ENCODE peak calls at places on chromosome 16, in seven cellular contexts. A, G, E, D, V, K and N are unnamed samples.

GRCh38 chr16:22402191-22402590 is 27.8 kb upstream of the CDR2 start:
- DNase-seq in G (no peak), K (no peak), D (peak; percentile 20), V (no peak), E (no peak), A (no peak), N (no peak)

GRCh38 chr16:47947741-47948140 is 208.1 kb downstream of the ABCC12 start:
- DNase-seq in V (no peak), K (no peak), A (no peak), G (no peak), E (no peak), D (no peak), N (no peak)

GRCh38 chr16:11340710-11341109 is 4.5 kb upstream of the RMI2 start:
- DNase-seq in E (no peak), K (no peak), D (no peak), V (no peak), G (no peak), A (no peak), N (no peak)

GRCh38 chr16:85329059-85329812 is 217.0 kb upstream of the CIBAR2 start:
- DNase-seq in D (peak; percentile 41), G (no peak), V (peak; percentile 61), E (peak; percentile 68), K (no peak), A (no peak), N (peak; percentile 65)

GRCh38 chr16:12087901-12088364 is 111.4 kb downstream of the SNX29 start:
- DNase-seq in D (no peak), E (peak; percentile 26), V (no peak), A (no peak), K (no peak), G (peak; percentile 55), N (no peak)

GRCh38 chr16:89921699-89922476 is 1.3 kb upstream of the TUBB3 start:
- DNase-seq in A (peak; percentile 93), E (peak; percentile 59), V (peak; percentile 96), G (peak; percentile 90), D (peak; percentile 94), K (peak; percentile 71), N (peak; percentile 96)

GRCh38 chr16:9681556-9681955 is 500.7 kb downstream of the GRIN2A start:
- DNase-seq in E (no peak), V (no peak), G (no peak), A (no peak), D (no peak), K (no peak), N (no peak)

GRCh38 chr16:75420987-75421819 is 12.1 kb downstream of the CFDP1 start:
- DNase-seq in A (peak; percentile 76), K (no peak), E (peak; percentile 82), V (peak; percentile 42), G (peak; percentile 77), D (peak; percentile 45), N (peak; percentile 81)

GRCh38 chr16:29641561-29641960 is 21.5 kb upstream of the SPN start:
- DNase-seq in D (no peak), E (no peak), V (no peak), A (no peak), K (no peak), G (no peak), N (peak; percentile 9)

GRCh38 chr16:12904041-12904671 is 2.8 kb downstream of the SHISA9 start:
- DNase-seq in A (no peak), G (no peak), K (no peak), E (no peak), V (no peak), D (no peak), N (no peak)

GRCh38 chr16:72455743-72456659 is 284.0 kb upstream of the PMFBP1 start:
- DNase-seq in K (no peak), V (no peak), A (no peak), E (peak; percentile 61), G (no peak), D (no peak), N (no peak)

GRCh38 chr16:20906225-20906870 is 5.8 kb downstream of the LYRM1 start:
- DNase-seq in A (peak; percentile 93), E (no peak), G (no peak), K (no peak), D (peak; percentile 85), V (peak; percentile 88), N (peak; percentile 85)

GRCh38 chr16:80125677-80126076 is 415.1 kb upstream of the DYNLRB2 start:
- DNase-seq in A (no peak), K (no peak), G (no peak), D (no peak), V (no peak), E (no peak), N (no peak)

GRCh38 chr16:24851700-24852099 is 5.9 kb downstream of the SLC5A11 start:
- DNase-seq in V (peak; percentile 9), K (no peak), G (no peak), A (no peak), D (peak; percentile 75), E (no peak), N (no peak)

GRCh38 chr16:62034236-62035114 is 1.8 kb downstream of the CDH8 start:
- DNase-seq in K (no peak), E (no peak), V (peak; percentile 14), G (no peak), D (no peak), A (no peak), N (no peak)

GRCh38 chr16:62033065-62033464 is 3.2 kb downstream of the CDH8 start:
- DNase-seq in E (no peak), G (no peak), A (no peak), K (no peak), D (no peak), V (no peak), N (no peak)

GRCh38 chr16:62036807-62037135 is 533 bp upstream of the CDH8 start:
- DNase-seq in D (no peak), K (no peak), A (no peak), G (no peak), V (no peak), E (no peak), N (no peak)

GRCh38 chr16:62036101-62036806 is at the start of gene CDH8:
- DNase-seq in E (no peak), V (peak; percentile 17), K (no peak), D (no peak), G (no peak), A (no peak), N (no peak)

DNA sequence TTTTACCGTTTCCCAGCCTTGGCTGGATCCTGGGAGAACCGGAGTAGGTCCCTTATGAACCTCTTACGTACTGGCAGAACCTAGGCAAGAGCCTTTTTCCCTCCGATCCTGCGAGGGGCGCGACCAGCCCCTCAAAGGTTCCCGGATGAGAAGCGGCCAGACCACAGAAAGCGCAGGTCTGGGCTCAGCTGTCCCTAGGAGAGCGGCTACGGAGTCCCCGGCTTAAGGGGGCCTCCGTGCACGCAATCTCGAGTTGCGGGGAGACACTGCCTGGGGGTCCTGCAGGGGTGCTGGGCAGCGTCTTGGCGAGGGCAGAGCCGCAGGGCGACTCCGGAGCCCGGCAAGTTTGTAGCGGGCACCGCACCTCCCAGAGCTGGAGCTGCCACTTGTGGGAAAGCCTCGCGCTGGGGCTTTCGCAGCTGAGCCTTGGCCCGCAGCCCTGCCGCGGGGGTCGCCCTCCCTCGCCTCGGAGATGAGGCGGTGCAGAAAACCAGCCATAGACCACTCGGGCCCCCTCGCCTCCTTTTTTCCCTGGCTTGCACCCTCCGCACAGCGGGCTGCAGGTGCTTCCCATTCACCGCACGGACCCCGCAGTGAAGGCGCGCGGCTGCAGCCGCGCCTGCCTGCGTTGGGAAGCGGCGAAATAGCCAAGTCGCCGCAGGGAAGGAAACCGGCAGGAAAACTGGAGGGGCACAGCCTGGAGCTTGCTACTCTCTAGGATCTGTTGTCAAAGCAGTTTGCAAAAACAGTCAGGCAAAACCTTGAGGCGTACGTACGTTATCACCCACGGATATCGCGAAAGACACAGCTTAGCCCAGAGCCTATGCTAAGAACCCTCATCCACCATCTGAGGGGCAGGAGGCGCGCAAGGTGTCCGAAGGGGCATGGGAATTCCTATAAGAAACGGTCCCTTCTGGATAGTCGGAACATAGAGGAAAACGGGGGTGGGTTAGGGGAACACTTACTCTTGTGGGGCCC is 834 bp downstream of the CDH8 start:
- DNase-seq in K (no peak), V (peak; percentile 27), A (no peak), G (no peak), E (no peak), D (no peak), N (no peak)
- H3K4me3 ChIP-seq in K (peak overlapping the region; percentile 73), V (peak overlapping the region; percentile 37), A (no peak overlapping the region), G (peak overlapping the region; percentile 2), E (no peak overlapping the region), D (no peak overlapping the region), N (no peak overlapping the region)

GRCh38 chr16:19173649-19174383 is 5.8 kb downstream of the SYT17 start:
- DNase-seq in D (no peak), A (no peak), V (no peak), K (no peak), G (no peak), E (no peak), N (no peak)
- TF ChIP-seq CTCF in D (no peak), A (no peak), V (no peak), K (no peak), G (no peak), E (no peak), N (no peak)

DNA sequence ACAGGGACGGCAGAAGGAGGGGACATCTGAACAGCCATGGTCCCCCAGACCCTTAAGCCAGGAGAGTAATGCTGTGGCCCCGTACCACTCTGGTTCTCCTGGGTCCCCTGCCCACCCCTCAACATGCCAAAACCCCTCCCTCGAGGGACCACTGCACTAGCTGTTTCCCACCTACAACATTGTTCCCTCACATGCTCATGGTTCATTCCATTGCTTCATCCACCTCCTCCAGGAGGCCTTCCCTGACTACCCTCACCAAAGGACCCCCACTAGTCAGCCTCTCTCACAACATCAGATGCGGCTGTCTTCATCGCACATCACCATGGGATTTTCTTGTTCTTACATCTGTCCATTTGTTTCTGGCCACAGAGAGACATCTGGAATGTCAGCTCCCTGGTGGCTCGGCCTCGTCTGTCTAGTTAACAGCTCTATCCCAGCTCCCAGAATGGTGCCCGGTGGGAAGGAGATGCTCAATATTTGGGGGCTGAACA is 1.7 kb downstream of the DOK4 start:
- DNase-seq in A (no peak), V (no peak), K (no peak), D (no peak), E (no peak), G (no peak), N (no peak)
- H3K4me3 ChIP-seq in A (no peak overlapping the region), V (no peak overlapping the region), K (peak overlapping the region; percentile 90), D (no peak overlapping the region), E (no peak overlapping the region), G (peak overlapping the region; percentile 64), N (no peak overlapping the region)

GRCh38 chr16:5010576-5011329 is 23.0 kb downstream of the NAGPA start:
- DNase-seq in G (no peak), E (no peak), V (no peak), A (no peak), D (no peak), K (no peak), N (no peak)
- TF ChIP-seq CTCF in G (no peak), E (no peak), V (no peak), A (no peak), D (no peak), K (no peak), N (no peak)

GRCh38 chr16:52546291-52546941 is 527 bp downstream of the TOX3 start:
- DNase-seq in K (no peak), E (no peak), D (no peak), G (no peak), V (no peak), A (no peak), N (no peak)
- H3K4me3 ChIP-seq in K (peak overlapping the region; percentile 37), E (peak overlapping the region; percentile 48), D (no peak overlapping the region), G (peak overlapping the region; percentile 38), V (no peak overlapping the region), A (no peak overlapping the region), N (no peak overlapping the region)